ENCODE peak calls at places on chromosomes 1 and 21, in ten cellular contexts. C, K, A, N, H, F, I, J, E and S are unnamed samples.

GRCh38 chr1:31755197-31755611 is 8.9 kb downstream of the ADGRB2 start:
- DNase-seq in H (no peak), E (no peak), C (no peak), K (no peak), J (no peak), A (no peak), F (no peak), N (no peak), I (peak; percentile 77), S (no peak)

GRCh38 chr21:35924714-35925301 is 135.5 kb downstream of the SETD4 start:
- DNase-seq in A (no peak), E (no peak), C (no peak), I (peak; percentile 41), H (no peak), K (no peak), N (no peak), F (no peak), J (no peak), S (no peak)

GRCh38 chr1:48107516-48107915 is 110.3 kb upstream of the TRABD2B start:
- DNase-seq in A (no peak), E (no peak), I (no peak), J (no peak), F (no peak), K (no peak), H (no peak), N (no peak), C (no peak), S (no peak)

GRCh38 chr1:46940307-46940706 is 969 bp downstream of the CYP4A11 start:
- DNase-seq in A (no peak), C (no peak), H (no peak), J (no peak), F (no peak), K (no peak), N (no peak), I (no peak), E (no peak), S (no peak)

GRCh38 chr1:2229921-2230700 is 2.0 kb downstream of the SKI start:
- DNase-seq in J (no peak), H (no peak), I (no peak), F (no peak), E (no peak), K (no peak), N (no peak), C (no peak), A (no peak), S (no peak)

GRCh38 chr1:59880735-59881134 is 45.8 kb downstream of the CYP2J2 start:
- DNase-seq in N (no peak), A (no peak), K (no peak), I (no peak), E (no peak), H (no peak), C (no peak), F (no peak), J (no peak), S (no peak)

GRCh38 chr1:228465134-228465533 is 22.0 kb upstream of the RNF187 start:
- DNase-seq in J (no peak), A (no peak), F (no peak), E (no peak), N (no peak), I (no peak), H (no peak), K (peak; percentile 37), C (no peak), S (no peak)

GRCh38 chr1:36542024-36542961 is 59.6 kb upstream of the CSF3R start:
- DNase-seq in A (no peak), N (no peak), J (no peak), E (no peak), K (no peak), C (no peak), I (no peak), F (no peak), H (no peak), S (no peak)

GRCh38 chr1:45490121-45490622 is 791 bp downstream of the TESK2 start:
- DNase-seq in I (peak; percentile 52), H (no peak), J (no peak), N (no peak), K (no peak), F (no peak), A (no peak), E (no peak), C (no peak), S (peak; percentile 24)

GRCh38 chr1:60765204-60765603 is 317.2 kb upstream of the NFIA start:
- DNase-seq in E (no peak), A (peak; percentile 57), N (peak; percentile 21), I (peak; percentile 11), J (peak; percentile 7), K (peak; percentile 32), C (no peak), F (no peak), H (no peak), S (peak; percentile 18)

GRCh38 chr1:110515041-110515440 is 3.9 kb downstream of the KCNA10 start:
- DNase-seq in H (no peak), A (no peak), I (no peak), J (no peak), N (no peak), F (no peak), E (no peak), C (no peak), K (no peak), S (no peak)

GRCh38 chr1:11314959-11315358 is 42.0 kb downstream of the UBIAD1 start:
- DNase-seq in F (no peak), K (no peak), N (peak; percentile 33), I (no peak), C (no peak), A (no peak), J (no peak), E (no peak), H (no peak), S (no peak)

GRCh38 chr1:240831191-240831631 is 219.3 kb upstream of the GREM2 start:
- DNase-seq in E (no peak), J (peak; percentile 55), K (no peak), I (peak; percentile 43), C (no peak), A (no peak), F (no peak), N (no peak), H (no peak), S (no peak)

GRCh38 chr21:38012700-38013099 is 96.4 kb upstream of the KCNJ6 start:
- DNase-seq in F (no peak), A (no peak), C (no peak), N (peak; percentile 2), H (no peak), K (no peak), E (no peak), I (no peak), J (no peak), S (no peak)

GRCh38 chr1:111399792-111400610 is 27.5 kb downstream of the OVGP1 start:
- DNase-seq in F (peak; percentile 31), C (peak; percentile 71), H (no peak), J (peak; percentile 14), A (peak; percentile 68), K (peak; percentile 67), N (peak; percentile 43), I (peak; percentile 49), E (peak; percentile 21), S (peak; percentile 3)

GRCh38 chr1:36664564-36665287 is 182.0 kb upstream of the CSF3R start:
- DNase-seq in F (no peak), E (no peak), H (no peak), N (no peak), C (no peak), J (no peak), I (no peak), A (no peak), K (no peak), S (no peak)

GRCh38 chr1:203174324-203174985 is 1.2 kb downstream of the MYBPH start:
- DNase-seq in C (no peak), E (no peak), A (no peak), H (no peak), J (no peak), F (no peak), N (no peak), I (no peak), K (no peak), S (no peak)

GRCh38 chr1:232630047-232630893 is at the start of gene SIPA1L2:
- DNase-seq in K (peak; percentile 89), J (peak; percentile 82), A (peak; percentile 97), I (peak; percentile 100), F (peak; percentile 95), C (peak; percentile 91), N (peak; percentile 95), E (peak; percentile 85), H (peak; percentile 63), S (peak; percentile 77)

GRCh38 chr1:228141082-228141870 is 1.2 kb downstream of the GUK1 start:
- DNase-seq in N (no peak), A (no peak), F (no peak), J (no peak), I (peak; percentile 59), C (no peak), H (no peak), K (peak; percentile 46), E (no peak), S (no peak)

GRCh38 chr1:106755682-106756406 is 300.6 kb upstream of the PRMT6 start:
- DNase-seq in I (no peak), J (peak; percentile 27), H (no peak), N (no peak), E (no peak), K (no peak), A (no peak), F (no peak), C (no peak), S (no peak)

GRCh38 chr1:57839067-57839466 is 415.2 kb upstream of the DAB1 start:
- DNase-seq in F (no peak), A (no peak), N (no peak), I (peak; percentile 6), C (no peak), H (no peak), E (no peak), K (no peak), J (no peak), S (no peak)

GRCh38 chr1:94698759-94699502 is 121.2 kb upstream of the SLC44A3 start:
- DNase-seq in I (peak; percentile 56), E (no peak), J (peak; percentile 63), C (no peak), H (no peak), K (no peak), N (no peak), F (no peak), A (no peak), S (no peak)